ENCODE peak calls at places on chromosomes 3 and 15, in five cellular contexts. X, Z, F, S and A are unnamed samples.

GRCh38 chr3:123790254-123791072 is 93.7 kb downstream of the MYLK start:
- DNase-seq in X (peak; percentile 46), Z (no peak), F (no peak), S (no peak), A (no peak)

GRCh38 chr3:100033814-100034490 is 80.3 kb downstream of the FILIP1L start:
- DNase-seq in X (peak; percentile 92), Z (no peak), F (no peak), S (no peak), A (no peak)

GRCh38 chr3:148450819-148451218 is 246.9 kb upstream of the AGTR1 start:
- DNase-seq in X (no peak), Z (no peak), F (peak; percentile 7), S (peak; percentile 28), A (no peak)

GRCh38 chr3:196793224-196793623 is 53.6 kb downstream of the PAK2 start:
- DNase-seq in X (peak; percentile 99), Z (no peak), F (no peak), S (peak; percentile 34), A (no peak)

GRCh38 chr3:9945358-9945757 is 6.8 kb downstream of the PRRT3 start:
- DNase-seq in X (no peak), Z (no peak), F (no peak), S (no peak), A (no peak)

GRCh38 chr3:24550588-24550987 is 55.9 kb upstream of the THRB start:
- DNase-seq in X (peak; percentile 1), Z (no peak), F (no peak), S (no peak), A (no peak)

GRCh38 chr15:89367485-89368451 is 33.1 kb upstream of the POLG start:
- DNase-seq in X (no peak), Z (peak; percentile 34), F (no peak), S (peak; percentile 91), A (no peak)

GRCh38 chr3:194930439-194931204 is 244.9 kb downstream of the FAM43A start:
- DNase-seq in X (peak; percentile 90), Z (peak; percentile 12), F (peak; percentile 50), S (no peak), A (peak; percentile 44)

GRCh38 chr3:53630547-53630946 is 136.1 kb downstream of the CACNA1D start:
- DNase-seq in X (no peak), Z (no peak), F (no peak), S (no peak), A (no peak)

GRCh38 chr3:16309558-16309957 is 44.5 kb downstream of the OXNAD1 start:
- DNase-seq in X (peak; percentile 86), Z (peak; percentile 14), F (no peak), S (no peak), A (no peak)

GRCh38 chr3:179860275-179861107 is 176.2 kb downstream of the PEX5L start:
- DNase-seq in X (no peak), Z (no peak), F (no peak), S (no peak), A (no peak)

GRCh38 chr3:31671976-31672375 is 139.3 kb downstream of the STT3B start:
- DNase-seq in X (peak; percentile 9), Z (no peak), F (peak; percentile 13), S (no peak), A (no peak)

GRCh38 chr3:23442598-23443383 is 239.7 kb downstream of the UBE2E2 start:
- DNase-seq in X (peak; percentile 46), Z (no peak), F (no peak), S (no peak), A (no peak)

GRCh38 chr3:104127830-104128229 is 1238.9 kb upstream of the ALCAM start:
- DNase-seq in X (no peak), Z (no peak), F (no peak), S (no peak), A (no peak)

GRCh38 chr15:98682992-98683701 is 34.8 kb downstream of the IGF1R start:
- DNase-seq in X (no peak), Z (no peak), F (no peak), S (no peak), A (no peak)

GRCh38 chr15:28086175-28086703 is 12.9 kb downstream of the OCA2 start:
- DNase-seq in X (peak; percentile 37), Z (peak; percentile 70), F (peak; percentile 75), S (peak; percentile 71), A (no peak)

GRCh38 chr3:27644936-27645335 is 77.2 kb downstream of the EOMES start:
- DNase-seq in X (peak; percentile 18), Z (no peak), F (no peak), S (no peak), A (no peak)

GRCh38 chr3:57892423-57892822 is 115.8 kb upstream of the FLNB start:
- DNase-seq in X (peak; percentile 61), Z (no peak), F (no peak), S (no peak), A (no peak)

GRCh38 chr15:67148196-67148701 is 82.8 kb downstream of the SMAD3 start:
- DNase-seq in X (peak; percentile 86), Z (peak; percentile 58), F (peak; percentile 53), S (no peak), A (no peak)

GRCh38 chr3:13132281-13132680 is 59.1 kb upstream of the IQSEC1 start:
- DNase-seq in X (no peak), Z (no peak), F (no peak), S (no peak), A (no peak)

GRCh38 chr3:138371070-138371950 is 22.9 kb downstream of the MRAS start:
- DNase-seq in X (no peak), Z (no peak), F (no peak), S (no peak), A (no peak)

GRCh38 chr15:49686626-49687025 is 65.8 kb downstream of the DTWD1 start:
- DNase-seq in X (peak; percentile 87), Z (no peak), F (no peak), S (no peak), A (no peak)

GRCh38 chr15:66288796-66289195 is 4.6 kb upstream of the DIS3L start:
- DNase-seq in X (no peak), Z (no peak), F (no peak), S (no peak), A (no peak)

GRCh38 chr3:197736010-197736490 is 654 bp downstream of the RUBCN start:
- DNase-seq in X (no peak), Z (peak; percentile 45), F (peak; percentile 21), S (peak; percentile 40), A (no peak)

GRCh38 chr15:74454764-74455500 is 6.0 kb downstream of the UBL7 start:
- DNase-seq in X (no peak), Z (no peak), F (no peak), S (no peak), A (no peak)

GRCh38 chr3:149448331-149448831 is 26.1 kb upstream of the TM4SF4 start:
- DNase-seq in X (peak; percentile 88), Z (no peak), F (no peak), S (no peak), A (no peak)

GRCh38 chr15:78007965-78008886 is 69.3 kb downstream of the TBC1D2B start:
- DNase-seq in X (peak; percentile 83), Z (peak; percentile 67), F (peak; percentile 96), S (no peak), A (peak; percentile 80)

GRCh38 chr3:47892284-47892683 is 89.3 kb downstream of the DHX30 start:
- DNase-seq in X (no peak), Z (no peak), F (no peak), S (no peak), A (no peak)

GRCh38 chr15:93331545-93332117 is 242.6 kb upstream of the RGMA start:
- DNase-seq in X (no peak), Z (no peak), F (peak; percentile 46), S (peak; percentile 79), A (no peak)

GRCh38 chr3:66425566-66425965 is 75.3 kb downstream of the LRIG1 start:
- DNase-seq in X (no peak), Z (no peak), F (no peak), S (no peak), A (no peak)
- H3K27ac ChIP-seq in X (no peak overlapping the region), Z (no peak overlapping the region), F (peak overlapping the region; percentile 85), S (no peak overlapping the region), A (peak overlapping the region; percentile 79)

DNA sequence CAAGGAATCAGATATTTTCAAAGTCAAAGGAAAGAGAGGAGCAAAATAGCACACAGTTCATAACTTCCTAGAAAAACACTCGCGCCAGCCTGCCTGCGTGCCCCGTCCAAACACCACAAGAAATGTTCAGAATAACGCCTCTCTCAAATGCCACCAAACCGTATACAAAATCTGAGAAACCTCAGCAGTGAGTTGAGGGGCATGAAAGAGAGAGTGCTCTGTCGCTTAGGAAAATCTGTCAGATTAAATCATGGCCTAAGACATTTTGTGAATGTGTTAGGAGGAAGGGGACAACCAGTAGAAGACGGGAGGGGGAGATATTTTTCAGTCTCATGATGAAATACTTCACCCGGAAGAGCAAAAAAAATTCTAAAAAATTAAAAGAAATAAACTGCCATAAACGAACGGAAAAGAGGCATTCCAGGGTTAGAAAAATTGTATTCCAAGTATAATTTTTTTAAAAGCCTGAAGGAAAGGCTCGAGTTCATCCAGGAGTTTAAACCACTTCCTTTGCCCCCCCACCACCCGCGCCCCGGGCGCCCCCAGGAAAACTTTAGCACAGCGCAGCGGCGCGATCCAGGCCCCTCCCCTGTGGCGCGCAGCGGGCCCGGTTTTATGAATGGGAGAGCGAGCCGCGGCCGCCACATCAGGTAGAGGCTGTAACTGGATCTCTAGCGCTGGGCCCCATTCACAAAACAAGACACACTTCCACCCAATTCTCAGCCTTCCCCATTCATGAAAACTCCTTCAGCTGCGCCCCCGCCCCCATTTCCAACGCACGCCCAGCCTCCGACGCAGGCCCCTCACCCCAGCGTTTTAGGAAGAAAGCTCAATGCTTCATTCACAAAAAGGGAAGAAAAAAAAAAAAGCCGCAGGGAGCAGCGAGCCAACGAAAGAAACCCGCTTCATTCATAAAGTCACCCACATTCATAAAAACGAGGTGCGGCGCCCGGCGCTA is 1.5 kb downstream of the ETV5 start:
- DNase-seq in X (peak; percentile 80), Z (peak; percentile 70), F (peak; percentile 77), S (peak; percentile 81), A (peak; percentile 58)
- H3K27ac ChIP-seq in X (peak overlapping the region; percentile 76), Z (no peak overlapping the region), F (peak overlapping the region; percentile 92), S (no peak overlapping the region), A (peak overlapping the region; percentile 88)

DNA sequence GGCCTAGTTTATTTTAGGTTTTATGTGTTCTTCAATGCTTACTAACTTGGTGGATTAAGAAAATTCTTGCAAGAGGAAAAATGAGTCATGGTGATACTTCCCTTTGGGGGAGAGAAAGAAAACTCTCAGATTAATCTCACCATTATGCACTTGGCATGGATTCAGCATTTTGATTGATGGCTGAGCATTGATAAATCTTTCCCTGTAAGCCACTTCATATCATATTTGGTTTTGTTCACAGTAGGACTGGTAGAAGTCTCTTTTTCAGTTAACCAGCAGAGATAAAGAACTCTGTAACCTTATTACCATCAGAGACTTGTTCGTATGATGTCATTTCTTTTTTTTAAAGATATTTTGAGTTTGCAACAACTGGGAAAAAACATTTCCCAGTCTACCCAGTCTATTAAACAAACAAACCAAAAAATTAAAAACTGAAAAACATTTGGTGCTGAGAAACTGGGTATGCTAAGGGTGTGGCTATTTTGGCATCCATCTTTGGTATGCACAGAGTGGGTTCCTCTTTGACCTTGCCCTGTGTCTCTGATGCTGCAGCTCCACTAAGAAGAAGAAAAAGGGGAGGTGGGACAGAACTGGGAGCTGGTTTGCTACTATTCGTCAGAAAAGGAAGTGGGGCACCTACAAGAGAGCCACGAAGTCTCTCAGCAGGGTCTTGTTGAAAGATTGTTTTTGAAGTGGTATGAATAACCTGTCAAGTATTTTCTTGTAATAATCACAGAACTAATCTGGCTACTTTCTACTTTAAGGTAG is 17.2 kb downstream of the TMOD3 start:
- DNase-seq in X (peak; percentile 83), Z (no peak), F (no peak), S (no peak), A (no peak)
- H3K27ac ChIP-seq in X (peak overlapping the region; percentile 59), Z (peak overlapping the region; percentile 24), F (peak overlapping the region; percentile 43), S (no peak overlapping the region), A (peak overlapping the region; percentile 62)

DNA sequence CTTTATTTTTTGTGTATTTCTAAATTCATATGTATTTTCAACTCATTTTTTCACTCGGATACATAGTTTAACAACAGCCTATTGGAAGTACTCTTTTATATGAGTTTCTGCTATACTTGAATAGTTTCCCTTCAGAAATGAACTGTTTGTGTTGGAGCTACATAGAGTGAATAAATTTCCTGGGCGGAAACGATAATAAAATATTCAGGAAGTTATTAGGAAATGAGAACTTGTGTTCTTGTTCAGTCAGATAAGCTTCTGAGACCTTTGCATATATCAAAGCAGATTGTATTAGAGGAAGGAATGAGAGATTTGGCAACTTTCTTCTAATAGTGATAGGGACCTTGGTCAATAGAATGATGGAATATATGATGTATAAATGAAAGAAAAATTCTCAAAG is 27.3 kb downstream of the NEO1 start:
- DNase-seq in X (no peak), Z (no peak), F (no peak), S (no peak), A (no peak)
- H3K27ac ChIP-seq in X (no peak overlapping the region), Z (peak overlapping the region; percentile 28), F (no peak overlapping the region), S (no peak overlapping the region), A (no peak overlapping the region)